ENCODE peak calls at places on chromosome 14, in seven cellular contexts. One of them, this sample, is unnamed.

GRCh38 chr14:94427016-94427613 is 25.5 kb downstream of the SERPINA11 start:
- DNase-seq in endodermal cell: no peak
- DNase-seq in stimulated activated CD8-positive, alpha-beta memory T cell treated with anti-CD3 and anti-CD28 coated beads, Interleukin-4, amount 100 ng/mL, for 1 hour: no peak
- DNase-seq in IMR-90: no peak
- DNase-seq in KBM-7: no peak
- DNase-seq in ascending aorta: no peak
- DNase-seq in tibial artery: no peak
- DNase-seq in this sample: no peak

GRCh38 chr14:59583755-59584154 is 7.1 kb upstream of the CCDC175 start:
- DNase-seq in endodermal cell: peak; percentile 57
- DNase-seq in stimulated activated CD8-positive, alpha-beta memory T cell treated with anti-CD3 and anti-CD28 coated beads, Interleukin-4, amount 100 ng/mL, for 1 hour: no peak
- DNase-seq in IMR-90: peak; percentile 47
- DNase-seq in KBM-7: peak; percentile 27
- DNase-seq in ascending aorta: no peak
- DNase-seq in tibial artery: no peak
- DNase-seq in this sample: peak; percentile 62

GRCh38 chr14:81129242-81129641 is 91.5 kb downstream of the GTF2A1 start:
- DNase-seq in endodermal cell: no peak
- DNase-seq in stimulated activated CD8-positive, alpha-beta memory T cell treated with anti-CD3 and anti-CD28 coated beads, Interleukin-4, amount 100 ng/mL, for 1 hour: no peak
- DNase-seq in IMR-90: no peak
- DNase-seq in KBM-7: no peak
- DNase-seq in ascending aorta: no peak
- DNase-seq in tibial artery: no peak
- DNase-seq in this sample: no peak

GRCh38 chr14:24149302-24149969 is 2.1 kb downstream of the RNF31 start:
- DNase-seq in endodermal cell: no peak
- DNase-seq in stimulated activated CD8-positive, alpha-beta memory T cell treated with anti-CD3 and anti-CD28 coated beads, Interleukin-4, amount 100 ng/mL, for 1 hour: no peak
- DNase-seq in IMR-90: no peak
- DNase-seq in KBM-7: no peak
- DNase-seq in ascending aorta: no peak
- DNase-seq in tibial artery: no peak
- DNase-seq in this sample: no peak

GRCh38 chr14:62645649-62646048 is 399.6 kb downstream of the KCNH5 start:
- DNase-seq in endodermal cell: no peak
- DNase-seq in stimulated activated CD8-positive, alpha-beta memory T cell treated with anti-CD3 and anti-CD28 coated beads, Interleukin-4, amount 100 ng/mL, for 1 hour: no peak
- DNase-seq in IMR-90: peak; percentile 81
- DNase-seq in KBM-7: no peak
- DNase-seq in ascending aorta: no peak
- DNase-seq in tibial artery: no peak
- DNase-seq in this sample: no peak

GRCh38 chr14:102655154-102655553 is 62.7 kb downstream of the RCOR1 start:
- DNase-seq in endodermal cell: no peak
- DNase-seq in stimulated activated CD8-positive, alpha-beta memory T cell treated with anti-CD3 and anti-CD28 coated beads, Interleukin-4, amount 100 ng/mL, for 1 hour: no peak
- DNase-seq in IMR-90: peak; percentile 57
- DNase-seq in KBM-7: no peak
- DNase-seq in ascending aorta: no peak
- DNase-seq in tibial artery: no peak
- DNase-seq in this sample: peak; percentile 83

GRCh38 chr14:72053662-72054061 is 121.4 kb downstream of the RGS6 start:
- DNase-seq in endodermal cell: no peak
- DNase-seq in stimulated activated CD8-positive, alpha-beta memory T cell treated with anti-CD3 and anti-CD28 coated beads, Interleukin-4, amount 100 ng/mL, for 1 hour: no peak
- DNase-seq in IMR-90: no peak
- DNase-seq in KBM-7: no peak
- DNase-seq in ascending aorta: no peak
- DNase-seq in tibial artery: no peak
- DNase-seq in this sample: no peak

GRCh38 chr14:61398221-61398620 is 76.8 kb downstream of the PRKCH start:
- DNase-seq in endodermal cell: no peak
- DNase-seq in stimulated activated CD8-positive, alpha-beta memory T cell treated with anti-CD3 and anti-CD28 coated beads, Interleukin-4, amount 100 ng/mL, for 1 hour: no peak
- DNase-seq in IMR-90: no peak
- DNase-seq in KBM-7: no peak
- DNase-seq in ascending aorta: no peak
- DNase-seq in tibial artery: no peak
- DNase-seq in this sample: no peak

GRCh38 chr14:36905272-36906046 is 243.8 kb downstream of the PAX9 start:
- DNase-seq in endodermal cell: no peak
- DNase-seq in stimulated activated CD8-positive, alpha-beta memory T cell treated with anti-CD3 and anti-CD28 coated beads, Interleukin-4, amount 100 ng/mL, for 1 hour: no peak
- DNase-seq in IMR-90: no peak
- DNase-seq in KBM-7: no peak
- DNase-seq in ascending aorta: no peak
- DNase-seq in tibial artery: no peak
- DNase-seq in this sample: no peak

GRCh38 chr14:105465209-105466031 is 9.2 kb upstream of the CRIP2 start:
- DNase-seq in endodermal cell: peak; percentile 85
- DNase-seq in stimulated activated CD8-positive, alpha-beta memory T cell treated with anti-CD3 and anti-CD28 coated beads, Interleukin-4, amount 100 ng/mL, for 1 hour: no peak
- DNase-seq in IMR-90: no peak
- DNase-seq in KBM-7: no peak
- DNase-seq in ascending aorta: no peak
- DNase-seq in tibial artery: no peak
- DNase-seq in this sample: peak; percentile 38

GRCh38 chr14:92353447-92353846 is 30.5 kb downstream of the SLC24A4 start:
- DNase-seq in endodermal cell: no peak
- DNase-seq in stimulated activated CD8-positive, alpha-beta memory T cell treated with anti-CD3 and anti-CD28 coated beads, Interleukin-4, amount 100 ng/mL, for 1 hour: no peak
- DNase-seq in IMR-90: no peak
- DNase-seq in KBM-7: no peak
- DNase-seq in ascending aorta: no peak
- DNase-seq in tibial artery: no peak
- DNase-seq in this sample: no peak

GRCh38 chr14:99945732-99946651 is 119.2 kb upstream of the EVL start:
- DNase-seq in endodermal cell: no peak
- DNase-seq in stimulated activated CD8-positive, alpha-beta memory T cell treated with anti-CD3 and anti-CD28 coated beads, Interleukin-4, amount 100 ng/mL, for 1 hour: no peak
- DNase-seq in IMR-90: peak; percentile 20
- DNase-seq in KBM-7: peak; percentile 19
- DNase-seq in ascending aorta: no peak
- DNase-seq in tibial artery: no peak
- DNase-seq in this sample: no peak

GRCh38 chr14:20797159-20797558 is 5.5 kb downstream of the RNASE1 start:
- DNase-seq in endodermal cell: no peak
- DNase-seq in stimulated activated CD8-positive, alpha-beta memory T cell treated with anti-CD3 and anti-CD28 coated beads, Interleukin-4, amount 100 ng/mL, for 1 hour: no peak
- DNase-seq in IMR-90: no peak
- DNase-seq in KBM-7: no peak
- DNase-seq in ascending aorta: no peak
- DNase-seq in tibial artery: no peak
- DNase-seq in this sample: no peak

GRCh38 chr14:75279739-75280447 is 1.3 kb downstream of the FOS start:
- DNase-seq in endodermal cell: peak; percentile 87
- DNase-seq in stimulated activated CD8-positive, alpha-beta memory T cell treated with anti-CD3 and anti-CD28 coated beads, Interleukin-4, amount 100 ng/mL, for 1 hour: no peak
- DNase-seq in IMR-90: peak; percentile 27
- DNase-seq in KBM-7: no peak
- DNase-seq in ascending aorta: peak; percentile 77
- DNase-seq in tibial artery: no peak
- DNase-seq in this sample: no peak

GRCh38 chr14:34742509-34743115 is 28.2 kb upstream of the CFL2 start:
- DNase-seq in endodermal cell: no peak
- DNase-seq in stimulated activated CD8-positive, alpha-beta memory T cell treated with anti-CD3 and anti-CD28 coated beads, Interleukin-4, amount 100 ng/mL, for 1 hour: no peak
- DNase-seq in IMR-90: no peak
- DNase-seq in KBM-7: no peak
- DNase-seq in ascending aorta: no peak
- DNase-seq in tibial artery: no peak
- DNase-seq in this sample: no peak